ENCODE peak calls at places on chromosomes 13 and 19, in four cellular contexts. One of them, this sample, is unnamed.

GRCh38 chr19:33311326-33311682 is 9.0 kb upstream of the CEBPA start:
- ATAC-seq in psoas muscle: peak
- ATAC-seq in heart left ventricle: peak
- ATAC-seq in activated CD8-positive, alpha-beta T cell treated with anti-CD3 and anti-CD28 coated beads, Interleukin-2, amount 10 ng/mL, durations not matched to agents 7 days and 5 days: no peak
- ATAC-seq in this sample: no peak

GRCh38 chr13:112792511-112792910 is 102.7 kb downstream of the ATP11A start:
- ATAC-seq in psoas muscle: no peak
- ATAC-seq in activated CD8-positive, alpha-beta T cell treated with anti-CD3 and anti-CD28 coated beads, Interleukin-2, amount 10 ng/mL, durations not matched to agents 7 days and 5 days: no peak
- ATAC-seq in heart left ventricle: no peak
- ATAC-seq in this sample: no peak

GRCh38 chr13:44437356-44438233 is 64.0 kb downstream of the SERP2 start:
- ATAC-seq in activated CD8-positive, alpha-beta T cell treated with anti-CD3 and anti-CD28 coated beads, Interleukin-2, amount 10 ng/mL, durations not matched to agents 7 days and 5 days: no peak
- ATAC-seq in heart left ventricle: no peak
- ATAC-seq in psoas muscle: no peak
- ATAC-seq in this sample: no peak

GRCh38 chr19:48726573-48726972 is 7.0 kb upstream of the MAMSTR start:
- ATAC-seq in activated CD8-positive, alpha-beta T cell treated with anti-CD3 and anti-CD28 coated beads, Interleukin-2, amount 10 ng/mL, durations not matched to agents 7 days and 5 days: peak
- ATAC-seq in heart left ventricle: no peak
- ATAC-seq in psoas muscle: no peak
- ATAC-seq in this sample: peak

GRCh38 chr19:51799311-51799997 is 4.5 kb downstream of the FPR3 start:
- ATAC-seq in heart left ventricle: peak
- ATAC-seq in psoas muscle: peak
- ATAC-seq in activated CD8-positive, alpha-beta T cell treated with anti-CD3 and anti-CD28 coated beads, Interleukin-2, amount 10 ng/mL, durations not matched to agents 7 days and 5 days: no peak
- ATAC-seq in this sample: no peak

GRCh38 chr13:52118595-52118994 is 10.3 kb downstream of the NEK5 start:
- ATAC-seq in activated CD8-positive, alpha-beta T cell treated with anti-CD3 and anti-CD28 coated beads, Interleukin-2, amount 10 ng/mL, durations not matched to agents 7 days and 5 days: no peak
- ATAC-seq in heart left ventricle: no peak
- ATAC-seq in psoas muscle: no peak
- ATAC-seq in this sample: no peak

GRCh38 chr13:31310781-31311180 is 111.0 kb downstream of the B3GLCT start:
- ATAC-seq in heart left ventricle: peak
- ATAC-seq in activated CD8-positive, alpha-beta T cell treated with anti-CD3 and anti-CD28 coated beads, Interleukin-2, amount 10 ng/mL, durations not matched to agents 7 days and 5 days: no peak
- ATAC-seq in psoas muscle: peak
- ATAC-seq in this sample: no peak

GRCh38 chr13:42574011-42574410 is at the start of gene TNFSF11:
- ATAC-seq in heart left ventricle: no peak
- ATAC-seq in psoas muscle: no peak
- ATAC-seq in activated CD8-positive, alpha-beta T cell treated with anti-CD3 and anti-CD28 coated beads, Interleukin-2, amount 10 ng/mL, durations not matched to agents 7 days and 5 days: peak
- ATAC-seq in this sample: peak

GRCh38 chr13:25699600-25699999 is 327.8 kb downstream of the ATP8A2 start:
- ATAC-seq in heart left ventricle: no peak
- ATAC-seq in activated CD8-positive, alpha-beta T cell treated with anti-CD3 and anti-CD28 coated beads, Interleukin-2, amount 10 ng/mL, durations not matched to agents 7 days and 5 days: no peak
- ATAC-seq in psoas muscle: no peak
- ATAC-seq in this sample: no peak

GRCh38 chr19:42255766-42256750 is 1.1 kb upstream of the ERF start:
- ATAC-seq in psoas muscle: no peak
- ATAC-seq in heart left ventricle: peak
- ATAC-seq in activated CD8-positive, alpha-beta T cell treated with anti-CD3 and anti-CD28 coated beads, Interleukin-2, amount 10 ng/mL, durations not matched to agents 7 days and 5 days: no peak
- ATAC-seq in this sample: no peak

GRCh38 chr19:14006766-14007562 is 844 bp upstream of the RFX1 start:
- ATAC-seq in psoas muscle: peak
- ATAC-seq in activated CD8-positive, alpha-beta T cell treated with anti-CD3 and anti-CD28 coated beads, Interleukin-2, amount 10 ng/mL, durations not matched to agents 7 days and 5 days: peak
- ATAC-seq in heart left ventricle: peak
- ATAC-seq in this sample: peak

GRCh38 chr13:47962237-47962636 is 38.8 kb downstream of the SUCLA2 start:
- ATAC-seq in psoas muscle: no peak
- ATAC-seq in activated CD8-positive, alpha-beta T cell treated with anti-CD3 and anti-CD28 coated beads, Interleukin-2, amount 10 ng/mL, durations not matched to agents 7 days and 5 days: no peak
- ATAC-seq in heart left ventricle: no peak
- ATAC-seq in this sample: no peak

GRCh38 chr19:12665281-12665573 is 1.3 kb downstream of the MAN2B1 start:
- ATAC-seq in heart left ventricle: peak
- ATAC-seq in psoas muscle: no peak
- ATAC-seq in activated CD8-positive, alpha-beta T cell treated with anti-CD3 and anti-CD28 coated beads, Interleukin-2, amount 10 ng/mL, durations not matched to agents 7 days and 5 days: peak
- ATAC-seq in this sample: peak

GRCh38 chr13:50993908-50994307 is 84.3 kb downstream of the RNASEH2B start:
- ATAC-seq in psoas muscle: no peak
- ATAC-seq in heart left ventricle: no peak
- ATAC-seq in activated CD8-positive, alpha-beta T cell treated with anti-CD3 and anti-CD28 coated beads, Interleukin-2, amount 10 ng/mL, durations not matched to agents 7 days and 5 days: no peak
- ATAC-seq in this sample: no peak

GRCh38 chr13:50685491-50685890 is 158.0 kb downstream of the DLEU7 start:
- ATAC-seq in activated CD8-positive, alpha-beta T cell treated with anti-CD3 and anti-CD28 coated beads, Interleukin-2, amount 10 ng/mL, durations not matched to agents 7 days and 5 days: no peak
- ATAC-seq in heart left ventricle: peak
- ATAC-seq in psoas muscle: no peak
- ATAC-seq in this sample: no peak

GRCh38 chr19:50952890-50953289 is at the start of gene KLK5:
- ATAC-seq in heart left ventricle: no peak
- ATAC-seq in activated CD8-positive, alpha-beta T cell treated with anti-CD3 and anti-CD28 coated beads, Interleukin-2, amount 10 ng/mL, durations not matched to agents 7 days and 5 days: no peak
- ATAC-seq in psoas muscle: no peak
- ATAC-seq in this sample: peak

GRCh38 chr13:99955747-99956472 is 15.7 kb downstream of the ZIC5 start:
- ATAC-seq in activated CD8-positive, alpha-beta T cell treated with anti-CD3 and anti-CD28 coated beads, Interleukin-2, amount 10 ng/mL, durations not matched to agents 7 days and 5 days: no peak
- ATAC-seq in psoas muscle: peak
- ATAC-seq in heart left ventricle: no peak
- ATAC-seq in this sample: no peak

GRCh38 chr13:30019648-30020626 is 169.5 kb upstream of the UBL3 start:
- ATAC-seq in heart left ventricle: peak
- ATAC-seq in activated CD8-positive, alpha-beta T cell treated with anti-CD3 and anti-CD28 coated beads, Interleukin-2, amount 10 ng/mL, durations not matched to agents 7 days and 5 days: no peak
- ATAC-seq in psoas muscle: no peak
- ATAC-seq in this sample: no peak

GRCh38 chr13:23794267-23795161 is 94.7 kb downstream of the MIPEP start:
- ATAC-seq in heart left ventricle: no peak
- ATAC-seq in psoas muscle: no peak
- ATAC-seq in activated CD8-positive, alpha-beta T cell treated with anti-CD3 and anti-CD28 coated beads, Interleukin-2, amount 10 ng/mL, durations not matched to agents 7 days and 5 days: no peak
- ATAC-seq in this sample: no peak

GRCh38 chr13:102902789-102903347 is 57.0 kb downstream of the ERCC5 start:
- ATAC-seq in activated CD8-positive, alpha-beta T cell treated with anti-CD3 and anti-CD28 coated beads, Interleukin-2, amount 10 ng/mL, durations not matched to agents 7 days and 5 days: no peak
- ATAC-seq in heart left ventricle: peak
- ATAC-seq in psoas muscle: peak
- ATAC-seq in this sample: no peak

GRCh38 chr13:21458457-21458815 is 667 bp downstream of the ZDHHC20 start:
- ATAC-seq in heart left ventricle: no peak
- ATAC-seq in activated CD8-positive, alpha-beta T cell treated with anti-CD3 and anti-CD28 coated beads, Interleukin-2, amount 10 ng/mL, durations not matched to agents 7 days and 5 days: peak
- ATAC-seq in psoas muscle: no peak
- ATAC-seq in this sample: peak

GRCh38 chr19:48363500-48363809 is 285 bp downstream of the TMEM143 start:
- ATAC-seq in heart left ventricle: peak
- ATAC-seq in activated CD8-positive, alpha-beta T cell treated with anti-CD3 and anti-CD28 coated beads, Interleukin-2, amount 10 ng/mL, durations not matched to agents 7 days and 5 days: peak
- ATAC-seq in psoas muscle: peak
- ATAC-seq in this sample: peak

GRCh38 chr13:101773062-101773461 is 320.6 kb downstream of the ITGBL1 start:
- ATAC-seq in heart left ventricle: no peak
- ATAC-seq in psoas muscle: no peak
- ATAC-seq in activated CD8-positive, alpha-beta T cell treated with anti-CD3 and anti-CD28 coated beads, Interleukin-2, amount 10 ng/mL, durations not matched to agents 7 days and 5 days: no peak
- ATAC-seq in this sample: no peak

GRCh38 chr13:66933994-66934393 is 296.1 kb downstream of the PCDH9 start:
- ATAC-seq in activated CD8-positive, alpha-beta T cell treated with anti-CD3 and anti-CD28 coated beads, Interleukin-2, amount 10 ng/mL, durations not matched to agents 7 days and 5 days: no peak
- ATAC-seq in psoas muscle: no peak
- ATAC-seq in heart left ventricle: no peak
- ATAC-seq in this sample: no peak

GRCh38 chr13:51905787-51906186 is 44.0 kb downstream of the CCDC70 start:
- ATAC-seq in heart left ventricle: peak
- ATAC-seq in psoas muscle: no peak
- ATAC-seq in activated CD8-positive, alpha-beta T cell treated with anti-CD3 and anti-CD28 coated beads, Interleukin-2, amount 10 ng/mL, durations not matched to agents 7 days and 5 days: no peak
- ATAC-seq in this sample: no peak

GRCh38 chr19:31092189-31092753 is 257.0 kb downstream of the TSHZ3 start:
- ATAC-seq in activated CD8-positive, alpha-beta T cell treated with anti-CD3 and anti-CD28 coated beads, Interleukin-2, amount 10 ng/mL, durations not matched to agents 7 days and 5 days: no peak
- ATAC-seq in psoas muscle: no peak
- ATAC-seq in heart left ventricle: peak
- ATAC-seq in this sample: no peak

GRCh38 chr13:26971990-26972888 is 199.4 kb downstream of the USP12 start:
- ATAC-seq in psoas muscle: no peak
- ATAC-seq in activated CD8-positive, alpha-beta T cell treated with anti-CD3 and anti-CD28 coated beads, Interleukin-2, amount 10 ng/mL, durations not matched to agents 7 days and 5 days: peak
- ATAC-seq in heart left ventricle: peak
- ATAC-seq in this sample: no peak

GRCh38 chr13:21894091-21894490 is 223.2 kb downstream of the FGF9 start:
- ATAC-seq in activated CD8-positive, alpha-beta T cell treated with anti-CD3 and anti-CD28 coated beads, Interleukin-2, amount 10 ng/mL, durations not matched to agents 7 days and 5 days: no peak
- ATAC-seq in heart left ventricle: no peak
- ATAC-seq in psoas muscle: no peak
- ATAC-seq in this sample: no peak